ENCODE peak calls at places on chromosomes 16 and 17, in nine cellular contexts. One of them, this sample, is unnamed.

GRCh38 chr17:42686520-42687137 is 4.3 kb downstream of the CNTNAP1 start:
- DNase-seq in ovary: no peak
- DNase-seq in aorta: no peak
- DNase-seq in H9: peak
- DNase-seq in RWPE1: no peak
- DNase-seq in right cardiac atrium: no peak
- DNase-seq in heart left ventricle: no peak
- DNase-seq in breast epithelium: no peak
- DNase-seq in thoracic aorta: no peak
- DNase-seq in this sample: no peak

GRCh38 chr17:56914641-56915263 is 903 bp upstream of the TRIM25 start:
- DNase-seq in ovary: no peak
- DNase-seq in aorta: no peak
- DNase-seq in H9: no peak
- DNase-seq in RWPE1: no peak
- DNase-seq in right cardiac atrium: no peak
- DNase-seq in heart left ventricle: no peak
- DNase-seq in breast epithelium: no peak
- DNase-seq in thoracic aorta: no peak
- DNase-seq in this sample: no peak

GRCh38 chr17:12730931-12731521 is 58.3 kb upstream of the ARHGAP44 start:
- DNase-seq in ovary: peak
- DNase-seq in aorta: peak
- DNase-seq in H9: peak
- DNase-seq in RWPE1: no peak
- DNase-seq in right cardiac atrium: peak
- DNase-seq in heart left ventricle: peak
- DNase-seq in breast epithelium: peak
- DNase-seq in thoracic aorta: peak
- DNase-seq in this sample: no peak

GRCh38 chr16:81278526-81278925 is 36.2 kb upstream of the GAN start:
- DNase-seq in ovary: no peak
- DNase-seq in aorta: no peak
- DNase-seq in H9: no peak
- DNase-seq in RWPE1: no peak
- DNase-seq in right cardiac atrium: no peak
- DNase-seq in heart left ventricle: no peak
- DNase-seq in breast epithelium: no peak
- DNase-seq in thoracic aorta: no peak
- DNase-seq in this sample: no peak

GRCh38 chr17:10198509-10199249 is at the start of gene GAS7:
- DNase-seq in ovary: peak
- DNase-seq in aorta: peak
- DNase-seq in H9: peak
- DNase-seq in RWPE1: no peak
- DNase-seq in right cardiac atrium: peak
- DNase-seq in heart left ventricle: peak
- DNase-seq in breast epithelium: no peak
- DNase-seq in thoracic aorta: no peak
- DNase-seq in this sample: no peak

GRCh38 chr17:29084476-29085148 is 41.7 kb downstream of the PIPOX start:
- DNase-seq in ovary: no peak
- DNase-seq in aorta: no peak
- DNase-seq in H9: no peak
- DNase-seq in RWPE1: no peak
- DNase-seq in right cardiac atrium: no peak
- DNase-seq in heart left ventricle: no peak
- DNase-seq in breast epithelium: no peak
- DNase-seq in thoracic aorta: no peak
- DNase-seq in this sample: peak

GRCh38 chr17:47946929-47947397 is 5.6 kb downstream of the PNPO start:
- DNase-seq in ovary: peak
- DNase-seq in aorta: peak
- DNase-seq in H9: peak
- DNase-seq in RWPE1: peak
- DNase-seq in right cardiac atrium: peak
- DNase-seq in heart left ventricle: peak
- DNase-seq in breast epithelium: peak
- DNase-seq in thoracic aorta: peak
- DNase-seq in this sample: no peak

GRCh38 chr17:69762359-69762758 is 312.7 kb upstream of the KCNJ16 start:
- DNase-seq in ovary: no peak
- DNase-seq in aorta: no peak
- DNase-seq in H9: no peak
- DNase-seq in RWPE1: peak
- DNase-seq in right cardiac atrium: no peak
- DNase-seq in heart left ventricle: no peak
- DNase-seq in breast epithelium: no peak
- DNase-seq in thoracic aorta: no peak
- DNase-seq in this sample: no peak

GRCh38 chr17:8976638-8977037 is 11.1 kb upstream of the PIK3R5 start:
- DNase-seq in ovary: no peak
- DNase-seq in aorta: no peak
- DNase-seq in H9: no peak
- DNase-seq in RWPE1: no peak
- DNase-seq in right cardiac atrium: no peak
- DNase-seq in heart left ventricle: no peak
- DNase-seq in breast epithelium: no peak
- DNase-seq in thoracic aorta: no peak
- DNase-seq in this sample: no peak

GRCh38 chr16:49625311-49626035 is 230.4 kb downstream of the ZNF423 start:
- DNase-seq in ovary: peak
- DNase-seq in aorta: no peak
- DNase-seq in H9: peak
- DNase-seq in RWPE1: no peak
- DNase-seq in right cardiac atrium: no peak
- DNase-seq in heart left ventricle: no peak
- DNase-seq in breast epithelium: no peak
- DNase-seq in thoracic aorta: no peak
- DNase-seq in this sample: no peak

GRCh38 chr17:13777003-13777402 is 175.3 kb upstream of the HS3ST3A1 start:
- DNase-seq in ovary: no peak
- DNase-seq in aorta: no peak
- DNase-seq in H9: no peak
- DNase-seq in RWPE1: no peak
- DNase-seq in right cardiac atrium: no peak
- DNase-seq in heart left ventricle: no peak
- DNase-seq in breast epithelium: no peak
- DNase-seq in thoracic aorta: no peak
- DNase-seq in this sample: no peak

GRCh38 chr17:20302191-20302917 is 165.0 kb downstream of the LGALS9B start:
- DNase-seq in ovary: peak
- DNase-seq in aorta: no peak
- DNase-seq in H9: no peak
- DNase-seq in RWPE1: no peak
- DNase-seq in right cardiac atrium: no peak
- DNase-seq in heart left ventricle: no peak
- DNase-seq in breast epithelium: no peak
- DNase-seq in thoracic aorta: no peak
- DNase-seq in this sample: peak

GRCh38 chr17:61551255-61551742 is 39.7 kb downstream of the NACA2 start:
- DNase-seq in ovary: no peak
- DNase-seq in aorta: no peak
- DNase-seq in H9: no peak
- DNase-seq in RWPE1: peak
- DNase-seq in right cardiac atrium: no peak
- DNase-seq in heart left ventricle: no peak
- DNase-seq in breast epithelium: no peak
- DNase-seq in thoracic aorta: no peak
- DNase-seq in this sample: no peak

GRCh38 chr17:56543280-56543679 is 50.2 kb upstream of the NOG start:
- DNase-seq in ovary: no peak
- DNase-seq in aorta: no peak
- DNase-seq in H9: no peak
- DNase-seq in RWPE1: no peak
- DNase-seq in right cardiac atrium: no peak
- DNase-seq in heart left ventricle: no peak
- DNase-seq in breast epithelium: no peak
- DNase-seq in thoracic aorta: no peak
- DNase-seq in this sample: no peak

DNA sequence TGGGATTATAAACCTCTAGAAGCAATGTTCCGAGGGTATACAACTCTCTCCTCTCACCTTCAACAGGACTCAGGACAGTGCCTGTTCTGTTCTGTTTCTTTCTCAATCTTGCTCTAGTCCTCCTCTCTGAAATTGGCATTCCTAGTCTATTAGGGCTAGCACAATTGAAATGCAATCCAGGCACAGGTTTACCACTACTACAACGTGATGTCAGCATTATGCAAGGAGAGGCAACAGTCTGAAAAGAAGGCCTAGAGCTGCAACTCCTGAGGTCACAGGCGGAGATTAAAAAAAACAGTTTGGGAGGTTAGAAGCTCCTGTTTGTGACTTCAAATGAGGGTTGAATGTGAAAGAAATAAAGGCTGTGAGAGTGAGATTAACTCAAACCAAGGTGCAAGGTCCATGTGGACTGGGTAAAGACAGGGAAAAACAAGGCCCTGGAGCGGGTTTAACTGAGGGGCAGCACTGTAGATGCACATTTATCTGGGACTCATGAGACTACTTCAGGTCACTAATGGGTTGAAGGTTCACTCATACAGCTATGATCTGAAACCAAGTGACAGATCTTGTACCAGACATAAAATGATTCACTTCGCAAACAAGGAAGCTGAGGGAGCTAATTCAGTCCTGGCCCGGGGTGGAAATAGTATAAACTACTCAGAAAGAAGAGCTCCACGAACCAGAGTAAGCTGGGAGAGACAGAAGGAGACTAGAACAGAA is 16.8 kb downstream of the AMFR start:
- DNase-seq in ovary: no peak
- DNase-seq in aorta: no peak
- DNase-seq in H9: no peak
- DNase-seq in RWPE1: no peak
- DNase-seq in right cardiac atrium: no peak
- DNase-seq in heart left ventricle: no peak
- DNase-seq in breast epithelium: no peak
- DNase-seq in thoracic aorta: no peak
- DNase-seq in this sample: no peak
- H3K27ac ChIP-seq in ovary: no peak
- H3K27ac ChIP-seq in aorta: no peak
- H3K27ac ChIP-seq in H9: no peak
- H3K27ac ChIP-seq in RWPE1: no peak
- H3K27ac ChIP-seq in right cardiac atrium: no peak
- H3K27ac ChIP-seq in heart left ventricle: no peak
- H3K27ac ChIP-seq in breast epithelium: no peak
- H3K27ac ChIP-seq in thoracic aorta: no peak
- H3K27ac ChIP-seq in this sample: no peak

GRCh38 chr16:88839026-88839529 is 17.7 kb downstream of the GALNS start:
- DNase-seq in ovary: no peak
- DNase-seq in aorta: peak
- DNase-seq in H9: no peak
- DNase-seq in RWPE1: no peak
- DNase-seq in right cardiac atrium: no peak
- DNase-seq in heart left ventricle: no peak
- DNase-seq in breast epithelium: no peak
- DNase-seq in thoracic aorta: no peak
- DNase-seq in this sample: no peak
- H3K27ac ChIP-seq in ovary: no peak
- H3K27ac ChIP-seq in aorta: no peak
- H3K27ac ChIP-seq in H9: no peak
- H3K27ac ChIP-seq in RWPE1: no peak
- H3K27ac ChIP-seq in right cardiac atrium: no peak
- H3K27ac ChIP-seq in heart left ventricle: no peak
- H3K27ac ChIP-seq in breast epithelium: no peak
- H3K27ac ChIP-seq in thoracic aorta: no peak
- H3K27ac ChIP-seq in this sample: no peak

DNA sequence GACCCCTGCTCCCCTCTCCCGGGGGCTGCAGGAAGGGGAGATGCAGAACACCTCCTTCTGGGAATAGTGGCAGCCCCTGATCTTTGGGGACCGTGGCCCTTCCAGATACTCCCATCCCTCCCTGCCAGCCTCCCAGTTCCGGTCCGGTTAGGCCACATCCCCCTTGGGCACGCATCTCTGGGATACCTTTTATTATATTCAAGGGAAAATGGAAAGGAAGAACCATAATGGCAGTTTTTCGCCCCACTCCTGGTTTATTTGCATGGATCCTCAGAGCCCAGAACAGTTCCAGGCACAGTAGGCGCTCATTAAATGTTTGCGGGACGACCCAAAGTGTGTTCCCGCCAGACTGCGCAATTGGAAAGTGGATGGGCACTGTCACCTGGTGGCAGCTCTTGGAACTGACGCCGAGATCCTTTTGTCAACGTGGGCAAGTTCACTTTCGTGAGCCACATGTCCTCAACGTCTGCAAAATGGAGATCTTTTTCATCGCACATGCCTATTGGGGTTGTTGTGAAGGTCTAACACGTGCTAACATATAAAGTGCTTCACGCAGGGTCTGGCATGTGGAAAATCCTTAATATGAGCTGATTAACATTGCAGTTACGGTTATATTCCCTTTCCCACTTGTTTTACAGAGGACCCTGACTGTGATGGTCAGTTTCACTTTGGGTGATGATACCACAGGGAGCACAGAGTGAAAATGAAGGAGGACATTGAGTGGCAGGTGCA is 1.6 kb upstream of the GPRC5B start:
- DNase-seq in ovary: peak
- DNase-seq in aorta: peak
- DNase-seq in H9: peak
- DNase-seq in RWPE1: peak
- DNase-seq in right cardiac atrium: peak
- DNase-seq in heart left ventricle: peak
- DNase-seq in breast epithelium: peak
- DNase-seq in thoracic aorta: peak
- DNase-seq in this sample: peak
- H3K27ac ChIP-seq in ovary: no peak
- H3K27ac ChIP-seq in aorta: no peak
- H3K27ac ChIP-seq in H9: no peak
- H3K27ac ChIP-seq in RWPE1: no peak
- H3K27ac ChIP-seq in right cardiac atrium: no peak
- H3K27ac ChIP-seq in heart left ventricle: no peak
- H3K27ac ChIP-seq in breast epithelium: peak
- H3K27ac ChIP-seq in thoracic aorta: no peak
- H3K27ac ChIP-seq in this sample: peak

GRCh38 chr16:84742561-84743200 is 42.9 kb downstream of the USP10 start:
- DNase-seq in ovary: no peak
- DNase-seq in aorta: no peak
- DNase-seq in H9: no peak
- DNase-seq in RWPE1: no peak
- DNase-seq in right cardiac atrium: no peak
- DNase-seq in heart left ventricle: no peak
- DNase-seq in breast epithelium: no peak
- DNase-seq in thoracic aorta: no peak
- DNase-seq in this sample: no peak
- H3K27ac ChIP-seq in ovary: no peak
- H3K27ac ChIP-seq in aorta: no peak
- H3K27ac ChIP-seq in H9: no peak
- H3K27ac ChIP-seq in RWPE1: peak
- H3K27ac ChIP-seq in right cardiac atrium: no peak
- H3K27ac ChIP-seq in heart left ventricle: no peak
- H3K27ac ChIP-seq in breast epithelium: no peak
- H3K27ac ChIP-seq in thoracic aorta: no peak
- H3K27ac ChIP-seq in this sample: peak